ENCODE peak calls at places on chromosomes 2 and 18, in eight cellular contexts. I is neural progenitor cell; U is left ventricle myocardium inferior; F is CD8-positive, alpha-beta T cell; O is adrenal gland; M is choroid plexus epithelial cell; P is ovary; W is astrocyte. G is an unnamed sample.

GRCh38 chr2:172276961-172277360 is 150.4 kb upstream of the ITGA6 start:
- DNase-seq in W (no peak), O (no peak), M (no peak), P (no peak), U (no peak), F (no peak), I (no peak), G (no peak)

GRCh38 chr18:74242451-74243096 is 49.2 kb downstream of the CYB5A start:
- DNase-seq in I (no peak), U (no peak), F (no peak), W (no peak), O (no peak), M (no peak), P (no peak), G (peak; percentile 20)

GRCh38 chr2:157256621-157257020 is 884 bp upstream of the GALNT5 start:
- DNase-seq in P (no peak), U (no peak), M (no peak), W (peak; percentile 29), F (no peak), I (no peak), O (no peak), G (peak; percentile 17)

GRCh38 chr18:21571763-21572162 is 28.7 kb downstream of the ESCO1 start:
- DNase-seq in P (no peak), F (no peak), O (no peak), M (peak; percentile 12), W (peak; percentile 4), U (no peak), I (no peak), G (no peak)

GRCh38 chr2:30847329-30847728 is 40.1 kb upstream of the CAPN13 start:
- DNase-seq in F (no peak), O (no peak), P (no peak), U (no peak), W (no peak), I (no peak), M (no peak), G (no peak)

GRCh38 chr18:60421356-60422118 is 49.0 kb upstream of the MC4R start:
- DNase-seq in M (no peak), W (no peak), P (no peak), I (no peak), U (no peak), O (no peak), F (no peak), G (no peak)

GRCh38 chr2:44943031-44943692 is 1.7 kb downstream of the SIX3 start:
- DNase-seq in W (no peak), F (no peak), M (no peak), I (no peak), P (no peak), O (no peak), U (no peak), G (no peak)

GRCh38 chr2:3747032-3747654 is 43.8 kb downstream of the DCDC2C start:
- DNase-seq in M (no peak), U (no peak), P (no peak), I (no peak), F (no peak), O (no peak), W (no peak), G (no peak)

GRCh38 chr2:190320696-190321095 is 1.1 kb upstream of the HIBCH start:
- DNase-seq in F (no peak), U (no peak), M (no peak), O (no peak), W (no peak), P (no peak), I (no peak), G (no peak)

GRCh38 chr2:197307236-197307932 is 3.2 kb downstream of the ANKRD44 start:
- DNase-seq in W (no peak), P (no peak), O (no peak), M (no peak), U (no peak), I (no peak), F (no peak), G (no peak)

GRCh38 chr18:79496237-79496977 is 100.7 kb downstream of the NFATC1 start:
- DNase-seq in O (no peak), I (no peak), F (no peak), U (peak; percentile 13), W (no peak), P (no peak), M (no peak), G (no peak)

GRCh38 chr18:3816601-3817363 is 366.8 kb downstream of the TGIF1 start:
- DNase-seq in F (no peak), W (peak; percentile 97), O (no peak), P (no peak), U (no peak), M (peak; percentile 96), I (no peak), G (peak; percentile 98)

GRCh38 chr2:64634338-64635267 is 19.1 kb downstream of the SERTAD2 start:
- DNase-seq in P (peak; percentile 49), O (no peak), M (peak; percentile 66), F (no peak), W (no peak), I (no peak), U (no peak), G (no peak)

GRCh38 chr2:210027608-210028007 is 25.2 kb downstream of the RPE start:
- DNase-seq in O (no peak), I (no peak), U (no peak), W (no peak), P (no peak), M (no peak), F (no peak), G (no peak)

GRCh38 chr2:20577495-20578235 is 73.2 kb downstream of the HS1BP3 start:
- DNase-seq in W (peak; percentile 58), P (no peak), F (no peak), I (no peak), M (no peak), O (no peak), U (no peak), G (peak; percentile 56)

GRCh38 chr2:42331569-42332284 is 29.3 kb downstream of the COX7A2L start:
- DNase-seq in W (no peak), O (no peak), F (no peak), U (no peak), M (peak; percentile 59), P (no peak), I (no peak), G (no peak)

GRCh38 chr2:107174126-107174525 is 288.2 kb upstream of the ST6GAL2 start:
- DNase-seq in W (no peak), I (no peak), F (no peak), P (no peak), U (no peak), O (no peak), M (no peak), G (no peak)

GRCh38 chr2:8193686-8194615 is 487.9 kb upstream of the ID2 start:
- DNase-seq in U (no peak), P (no peak), F (no peak), I (peak; percentile 89), W (no peak), O (no peak), M (no peak), G (no peak)
- H3K4me3 ChIP-seq in U (no peak overlapping the region), P (no peak overlapping the region), F (no peak overlapping the region), I (no peak overlapping the region), W (no peak overlapping the region), O (no peak overlapping the region), M (no peak overlapping the region), G (no peak overlapping the region)

DNA sequence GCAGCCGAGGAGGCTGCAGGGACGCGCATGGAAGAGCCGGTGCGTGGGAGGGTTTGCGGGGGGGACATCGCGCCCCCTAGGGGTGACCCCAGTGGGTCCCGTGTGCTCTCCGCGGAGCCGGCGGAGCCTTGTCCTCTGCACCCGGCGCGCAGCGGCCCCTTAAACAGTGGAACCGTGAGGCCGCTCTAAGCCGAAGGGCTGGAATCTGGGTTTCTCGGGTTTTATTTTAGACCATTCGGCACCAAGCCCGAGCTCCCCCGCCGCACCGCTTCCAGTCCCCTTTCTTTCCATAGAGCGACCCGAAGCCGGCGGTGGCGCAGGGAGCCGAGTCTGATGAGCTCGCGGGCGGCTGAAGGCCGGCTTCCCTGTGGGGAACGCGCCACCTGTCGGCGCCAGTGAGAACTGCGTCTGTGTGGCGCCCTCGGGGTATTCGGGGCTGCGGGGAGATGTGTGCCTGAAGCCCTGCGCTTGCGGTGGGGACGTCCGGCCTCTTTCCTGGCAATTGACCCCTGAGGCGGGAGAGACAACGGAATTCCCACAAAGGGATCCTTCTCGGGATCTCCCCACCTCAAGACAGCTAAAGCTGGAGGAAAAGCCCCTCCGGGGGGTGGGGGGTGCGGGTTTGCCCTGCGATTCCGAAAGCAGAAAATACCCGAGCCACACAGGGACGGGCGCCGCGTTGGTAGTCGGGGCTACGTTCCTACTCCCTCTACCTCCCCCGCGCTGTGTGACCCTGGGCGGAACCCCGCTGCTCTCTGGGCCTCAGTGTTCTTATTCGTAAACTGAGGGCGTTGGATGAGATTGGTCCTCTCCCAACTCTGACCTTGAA is 8.2 kb upstream of the EN1 start:
- DNase-seq in M (peak; percentile 74), O (peak; percentile 80), F (peak; percentile 69), U (peak; percentile 71), I (peak; percentile 94), W (no peak), P (peak; percentile 45), G (peak; percentile 74)
- TF ChIP-seq CTCF in M (peak; percentile 90), O (peak; percentile 97), F (peak; percentile 85), U (no peak), I (peak; percentile 76), W (peak; percentile 54), P (peak; percentile 80), G (peak; percentile 96)

GRCh38 chr2:118490323-118490722 is 357.1 kb downstream of the EN1 start:
- DNase-seq in F (no peak), W (no peak), U (no peak), I (no peak), P (no peak), M (no peak), O (no peak), G (no peak)
- H3K4me3 ChIP-seq in F (no peak overlapping the region), W (no peak overlapping the region), U (no peak overlapping the region), I (no peak overlapping the region), P (no peak overlapping the region), M (no peak overlapping the region), O (no peak overlapping the region), G (no peak overlapping the region)

DNA sequence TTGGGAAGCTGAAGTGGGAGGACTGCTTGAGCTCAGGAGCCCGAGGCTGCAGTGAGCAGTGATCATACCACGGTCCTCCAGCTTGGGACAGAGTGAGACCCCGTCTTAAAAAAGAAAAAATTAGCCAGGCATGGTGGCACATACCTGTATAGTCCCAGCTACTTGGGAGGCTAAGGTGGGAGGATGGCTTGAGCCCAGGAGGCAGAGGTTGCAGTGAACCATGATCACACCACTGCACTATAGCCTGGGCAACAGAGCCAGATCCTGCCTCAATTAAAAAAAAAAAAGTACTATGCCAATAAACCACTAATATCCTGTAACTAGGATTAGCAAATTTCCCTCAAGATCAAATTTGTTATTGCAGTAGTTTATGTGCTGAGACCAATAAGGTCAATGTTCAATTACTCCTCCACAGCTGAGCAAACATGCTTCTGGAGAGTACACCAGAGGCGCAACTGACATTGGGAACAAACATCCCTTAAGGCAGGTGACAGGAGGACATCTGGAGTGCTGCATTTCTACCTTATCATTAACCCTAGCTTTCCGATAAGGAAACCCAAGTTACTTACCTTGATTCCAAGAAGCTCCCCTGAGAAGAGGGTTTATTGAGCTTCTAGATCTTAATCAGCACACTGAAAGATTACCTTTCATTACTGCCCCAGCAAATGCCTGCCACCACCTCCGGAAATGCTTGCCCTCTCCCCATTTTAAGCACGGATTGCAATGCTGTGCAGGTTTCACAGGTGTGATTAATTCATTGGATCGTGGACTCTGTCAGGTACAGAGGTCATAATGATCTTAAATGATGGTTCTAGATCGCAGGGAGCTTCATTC is 26.2 kb downstream of the MGAT4A start:
- DNase-seq in P (no peak), U (no peak), W (no peak), F (no peak), M (no peak), I (no peak), O (no peak), G (no peak)
- TF ChIP-seq CTCF in P (no peak), U (no peak), W (no peak), F (no peak), M (no peak), I (no peak), O (no peak), G (no peak)